ENCODE peak calls at places on chromosomes 2 and 18, in seven cellular contexts. N is gastrocnemius medialis, J is NCI-H1105 treated with DMSO at 0.1 percent for 48 hours, Y is nephron progenitor cell, X is mesothelial cell of epicardium, S is 8988T, O is KG1. I is an unnamed sample.

GRCh38 chr18:3596324-3597158 is 146.6 kb downstream of the TGIF1 start:
- DNase-seq in N (peak; percentile 35), J (no peak), Y (peak; percentile 54), X (no peak), S (peak; percentile 37), O (peak; percentile 39), I (peak; percentile 92)

GRCh38 chr2:39424951-39425350 is 12.1 kb downstream of the MAP4K3 start:
- DNase-seq in N (no peak), J (no peak), Y (no peak), X (no peak), S (no peak), O (no peak), I (no peak)

GRCh38 chr2:42438685-42439084 is 55.1 kb downstream of the KCNG3 start:
- DNase-seq in N (no peak), J (no peak), Y (no peak), X (no peak), S (no peak), O (no peak), I (no peak)

GRCh38 chr18:44520981-44521672 is 159.6 kb upstream of the SETBP1 start:
- DNase-seq in N (no peak), J (no peak), Y (no peak), X (no peak), S (no peak), O (no peak), I (no peak)

GRCh38 chr2:4937550-4937949 is 754.6 kb upstream of the SOX11 start:
- DNase-seq in N (no peak), J (no peak), Y (peak; percentile 21), X (peak; percentile 51), S (no peak), O (no peak), I (no peak)

GRCh38 chr2:69191672-69192071 is 178.7 kb downstream of the ANTXR1 start:
- DNase-seq in N (no peak), J (no peak), Y (no peak), X (no peak), S (no peak), O (no peak), I (no peak)

GRCh38 chr2:174013310-174013751 is 48.2 kb upstream of the SP3 start:
- DNase-seq in N (no peak), J (no peak), Y (peak; percentile 20), X (no peak), S (no peak), O (no peak), I (no peak)

GRCh38 chr2:203016716-203017115 is 2.0 kb downstream of the NBEAL1 start:
- DNase-seq in N (no peak), J (no peak), Y (no peak), X (no peak), S (no peak), O (no peak), I (no peak)

GRCh38 chr2:146952691-146953090 is 892.1 kb upstream of the ACVR2A start:
- DNase-seq in N (no peak), J (no peak), Y (no peak), X (no peak), S (no peak), O (no peak), I (no peak)

GRCh38 chr2:16270441-16270840 is 330.1 kb downstream of the MYCN start:
- DNase-seq in N (no peak), J (no peak), Y (no peak), X (no peak), S (no peak), O (no peak), I (no peak)

GRCh38 chr2:9327873-9328352 is 95.4 kb downstream of the ITGB1BP1 start:
- DNase-seq in N (no peak), J (no peak), Y (no peak), X (no peak), S (no peak), O (no peak), I (no peak)

GRCh38 chr2:178317807-178318206 is 123.5 kb downstream of the OSBPL6 start:
- DNase-seq in N (no peak), J (no peak), Y (no peak), X (no peak), S (no peak), O (no peak), I (no peak)

GRCh38 chr2:188079176-188079575 is 212.5 kb upstream of the GULP1 start:
- DNase-seq in N (no peak), J (no peak), Y (no peak), X (no peak), S (no peak), O (no peak), I (no peak)

GRCh38 chr2:143426296-143426695 is 297.1 kb downstream of the ARHGAP15 start:
- DNase-seq in N (no peak), J (no peak), Y (no peak), X (no peak), S (no peak), O (no peak), I (peak; percentile 67)